ENCODE peak calls at places on chromosomes 16 and 17, in five cellular contexts. V, G, N, Z and J are unnamed samples.

GRCh38 chr17:73362697-73363096 is 50.9 kb upstream of the CDC42EP4 start:
- DNase-seq in V (no peak), G (no peak), N (no peak), Z (no peak), J (no peak)

GRCh38 chr16:75591001-75591852 is 25.0 kb downstream of the GABARAPL2 start:
- DNase-seq in V (no peak), G (no peak), N (peak), Z (peak), J (peak)

GRCh38 chr16:53433930-53434435 is 288 bp upstream of the RBL2 start:
- DNase-seq in V (peak), G (no peak), N (no peak), Z (no peak), J (no peak)

GRCh38 chr16:2985457-2985856 is 5.2 kb upstream of the PKMYT1 start:
- DNase-seq in V (no peak), G (no peak), N (no peak), Z (no peak), J (no peak)

GRCh38 chr16:70162041-70162451 is 11.5 kb upstream of the CLEC18C start:
- DNase-seq in V (no peak), G (peak), N (no peak), Z (peak), J (no peak)

GRCh38 chr17:49315974-49316570 is 46.0 kb downstream of the ZNF652 start:
- DNase-seq in V (no peak), G (no peak), N (no peak), Z (no peak), J (no peak)

GRCh38 chr17:78412403-78412802 is 34.0 kb downstream of the PGS1 start:
- DNase-seq in V (no peak), G (no peak), N (no peak), Z (no peak), J (no peak)

GRCh38 chr16:9102379-9102778 is 10.9 kb downstream of the HAPSTR1 start:
- DNase-seq in V (no peak), G (no peak), N (no peak), Z (no peak), J (peak)

GRCh38 chr16:78249832-78250231 is 150.4 kb downstream of the WWOX start:
- DNase-seq in V (no peak), G (no peak), N (no peak), Z (no peak), J (no peak)

GRCh38 chr16:66478733-66479511 is 51.8 kb downstream of the BEAN1 start:
- DNase-seq in V (peak), G (no peak), N (peak), Z (peak), J (peak)

GRCh38 chr17:29042679-29043538 is at the start of gene PIPOX:
- DNase-seq in V (no peak), G (no peak), N (peak), Z (no peak), J (peak)

DNA sequence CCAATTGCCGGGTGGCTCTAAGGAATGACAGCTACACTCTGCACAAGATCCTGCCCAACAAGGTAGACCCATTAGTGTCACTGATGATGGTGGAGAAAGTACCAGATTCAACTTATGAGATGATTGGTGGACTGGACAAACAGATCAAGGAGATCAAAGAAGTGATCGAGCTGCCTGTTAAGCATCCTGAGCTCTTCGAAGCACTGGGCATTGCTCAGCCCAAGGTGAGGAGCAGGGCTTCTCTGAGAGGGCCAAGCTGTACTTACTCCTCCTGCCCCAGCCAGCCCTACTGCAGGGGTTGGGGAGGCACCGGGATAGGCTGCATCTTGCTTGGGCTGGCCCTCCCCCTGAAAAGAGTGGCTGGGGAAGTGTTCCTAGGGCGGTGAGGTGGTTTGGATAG is 2.8 kb upstream of the FTSJ3 start:
- DNase-seq in V (no peak), G (no peak), N (no peak), Z (no peak), J (no peak)
- TF ChIP-seq POLR2A in V (no peak), G (no peak), N (no peak), Z (no peak), J (no peak)

GRCh38 chr16:74492976-74493375 is 71.7 kb upstream of the CLEC18B start:
- DNase-seq in V (no peak), G (no peak), N (no peak), Z (no peak), J (no peak)

GRCh38 chr16:74497761-74498160 is 76.5 kb upstream of the CLEC18B start:
- DNase-seq in V (no peak), G (no peak), N (no peak), Z (no peak), J (no peak)

GRCh38 chr16:74500907-74501306 is 79.6 kb upstream of the CLEC18B start:
- DNase-seq in V (no peak), G (no peak), N (no peak), Z (no peak), J (no peak)

GRCh38 chr16:74499114-74499513 is 77.8 kb upstream of the CLEC18B start:
- DNase-seq in V (no peak), G (no peak), N (no peak), Z (no peak), J (no peak)

GRCh38 chr16:74496054-74496453 is 74.8 kb upstream of the CLEC18B start:
- DNase-seq in V (no peak), G (no peak), N (no peak), Z (no peak), J (no peak)
- TF ChIP-seq POLR2A in V (no peak), G (no peak), N (no peak), Z (no peak), J (no peak)

GRCh38 chr17:30095507-30096244 is 20.9 kb upstream of the NSRP1 start:
- DNase-seq in V (peak), G (peak), N (no peak), Z (peak), J (peak)
- TF ChIP-seq POLR2A in V (no peak), G (no peak), N (no peak), Z (no peak), J (no peak)

DNA sequence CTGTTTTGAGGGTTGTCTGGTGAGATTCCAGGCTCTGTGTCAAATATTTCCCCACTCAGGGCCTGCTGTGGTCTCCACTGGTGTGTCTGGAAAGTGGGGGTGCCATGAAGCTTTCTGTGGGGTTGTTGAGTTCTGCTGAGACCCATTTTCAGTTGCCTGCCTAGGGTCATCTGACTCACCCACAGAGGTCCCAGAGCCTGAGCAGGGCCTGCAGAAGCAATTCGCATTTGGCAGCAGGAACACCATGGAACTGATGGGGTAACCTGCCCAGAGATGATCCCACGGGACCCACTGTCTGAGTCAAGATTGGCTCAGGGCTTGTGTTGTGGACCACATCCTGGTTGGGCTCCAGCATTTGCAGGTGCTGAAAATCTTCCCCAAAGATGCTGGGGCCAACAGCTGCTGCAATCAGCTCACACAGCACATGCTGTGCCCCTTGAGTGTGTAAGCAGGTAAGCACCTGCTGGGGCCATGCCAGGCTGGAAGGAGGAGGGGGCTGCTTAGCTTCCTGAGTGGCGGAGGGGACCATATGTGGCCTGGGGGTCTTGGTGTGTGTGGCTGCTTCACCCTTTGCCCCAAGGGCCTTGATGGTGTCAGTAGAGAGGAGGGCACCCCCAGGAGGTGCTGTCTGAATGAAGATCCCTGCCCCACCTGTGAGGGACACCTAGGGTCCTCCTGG is 1726.1 kb downstream of the TP53TG3F start:
- DNase-seq in V (no peak), G (peak), N (no peak), Z (no peak), J (no peak)
- TF ChIP-seq POLR2A in V (no peak), G (no peak), N (no peak), Z (no peak), J (no peak)

DNA sequence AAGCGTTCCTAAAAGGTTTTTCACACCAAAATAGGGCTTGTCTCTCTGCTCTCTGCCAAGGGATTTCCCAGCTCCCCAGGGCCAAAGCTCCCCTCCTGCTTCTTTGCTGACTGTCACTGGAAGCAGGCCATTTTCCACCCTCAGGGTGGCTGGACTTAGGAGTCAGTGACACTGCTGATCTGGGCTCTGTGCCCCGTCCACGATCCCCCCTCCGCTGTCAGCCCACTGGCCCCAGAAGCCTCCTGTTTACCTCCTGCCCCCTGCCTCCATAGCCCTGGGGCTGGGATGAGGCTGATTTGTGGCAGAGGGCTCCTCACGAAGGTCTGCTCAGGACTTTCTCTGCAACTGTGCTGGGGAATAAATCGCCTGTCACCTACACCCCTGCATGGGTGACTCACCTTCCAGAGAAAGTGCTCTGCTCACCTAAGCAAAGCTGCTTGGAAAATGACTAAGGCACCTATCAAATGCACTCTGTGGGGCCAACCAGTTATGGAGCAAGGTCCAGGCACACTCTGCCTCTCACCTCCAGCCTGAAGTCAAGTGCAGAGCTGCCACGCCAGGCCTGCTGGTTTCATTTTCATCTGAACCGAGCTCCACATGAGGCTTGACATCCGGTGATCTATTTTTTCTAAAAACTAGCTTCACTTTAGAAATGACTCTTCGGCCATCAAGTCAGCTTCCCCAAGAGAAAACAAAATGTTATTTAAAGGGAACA is 4.9 kb downstream of the MAP3K14 start:
- DNase-seq in V (peak), G (no peak), N (peak), Z (peak), J (no peak)
- TF ChIP-seq POLR2A in V (no peak), G (no peak), N (peak), Z (no peak), J (no peak)

DNA sequence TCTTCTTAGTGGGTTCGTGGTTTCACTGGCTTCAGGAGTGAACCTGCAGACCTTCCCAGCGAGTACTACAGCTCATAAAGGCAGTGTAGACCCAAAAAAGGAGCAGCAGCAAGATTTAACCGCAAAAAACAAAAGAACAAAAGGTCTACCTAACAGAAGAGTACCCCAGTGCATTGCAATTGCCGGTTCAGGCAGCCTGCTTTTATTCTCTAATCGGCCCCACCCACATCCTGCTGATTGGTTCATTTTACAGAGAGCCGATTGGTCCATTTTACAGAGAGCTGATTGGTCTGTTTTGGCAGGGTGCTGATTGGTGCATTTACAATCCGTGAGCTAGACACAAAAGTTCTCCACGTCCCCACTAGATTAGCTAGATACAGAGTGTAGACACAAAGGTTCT is 2.0 kb upstream of the ARRB2 start:
- DNase-seq in V (no peak), G (no peak), N (no peak), Z (peak), J (peak)
- TF ChIP-seq POLR2A in V (no peak), G (no peak), N (no peak), Z (no peak), J (peak)